ENCODE peak calls at places on chromosomes 1 and 21, in five cellular contexts. H is PC-9, D is hepatocyte, C is pancreas, B is MM.1S. L is an unnamed sample.

GRCh38 chr1:8373547-8374270 is 55.8 kb downstream of the SLC45A1 start:
- DNase-seq in H (no peak), D (peak; percentile 70), C (peak; percentile 65), B (no peak), L (peak; percentile 58)

GRCh38 chr1:203185585-203185984 is 919 bp downstream of the CHI3L1 start:
- DNase-seq in H (no peak), D (no peak), C (no peak), B (no peak), L (no peak)

GRCh38 chr1:24406783-24407182 is 6.8 kb downstream of the STPG1 start:
- DNase-seq in H (no peak), D (no peak), C (no peak), B (no peak), L (no peak)

GRCh38 chr21:32212116-32212515 is 66.7 kb downstream of the MIS18A start:
- DNase-seq in H (no peak), D (no peak), C (no peak), B (no peak), L (no peak)

GRCh38 chr1:183806650-183807049 is 1.7 kb downstream of the RGL1 start:
- DNase-seq in H (no peak), D (no peak), C (no peak), B (peak; percentile 24), L (no peak)

GRCh38 chr1:41045740-41046139 is 24.2 kb upstream of the SLFNL1 start:
- DNase-seq in H (peak; percentile 57), D (no peak), C (peak; percentile 27), B (no peak), L (peak; percentile 70)

GRCh38 chr1:234518876-234519275 is 39.9 kb upstream of the TARBP1 start:
- DNase-seq in H (no peak), D (no peak), C (no peak), B (no peak), L (no peak)

GRCh38 chr1:114025609-114026401 is 46.5 kb downstream of the OLFML3 start:
- DNase-seq in H (no peak), D (no peak), C (no peak), B (no peak), L (no peak)

GRCh38 chr1:54952950-54953718 is 27.3 kb upstream of the TMEM61 start:
- DNase-seq in H (peak; percentile 53), D (no peak), C (no peak), B (no peak), L (no peak)

GRCh38 chr1:113493533-113493932 is 103.2 kb downstream of the MAGI3 start:
- DNase-seq in H (no peak), D (no peak), C (no peak), B (no peak), L (no peak)

GRCh38 chr1:191343816-191344215 is 814.4 kb upstream of the RGS18 start:
- DNase-seq in H (no peak), D (no peak), C (no peak), B (no peak), L (no peak)

GRCh38 chr1:6783956-6784559 is 1.2 kb upstream of the CAMTA1 start:
- DNase-seq in H (no peak), D (no peak), C (no peak), B (peak; percentile 17), L (no peak)

GRCh38 chr1:223756806-223757700 is 44.7 kb downstream of the CAPN2 start:
- DNase-seq in H (no peak), D (no peak), C (no peak), B (no peak), L (no peak)

GRCh38 chr1:168535536-168535935 is 8.3 kb downstream of the XCL2 start:
- DNase-seq in H (no peak), D (no peak), C (no peak), B (peak; percentile 91), L (no peak)

GRCh38 chr1:168136709-168137514 is at the start of gene GPR161:
- DNase-seq in H (peak; percentile 43), D (peak; percentile 73), C (peak; percentile 69), B (peak; percentile 32), L (peak; percentile 38)

GRCh38 chr1:93598396-93598795 is 83.2 kb downstream of the BCAR3 start:
- DNase-seq in H (no peak), D (no peak), C (no peak), B (no peak), L (no peak)

GRCh38 chr1:201648066-201648910 is 109.4 kb downstream of the NAV1 start:
- DNase-seq in H (peak; percentile 52), D (peak; percentile 77), C (peak; percentile 34), B (no peak), L (no peak)

GRCh38 chr1:228372183-228373003 is 34.2 kb downstream of the TRIM11 start:
- DNase-seq in H (peak; percentile 40), D (peak; percentile 60), C (peak; percentile 45), B (no peak), L (no peak)

GRCh38 chr21:45816794-45817193 is 164.8 kb upstream of the COL6A1 start:
- DNase-seq in H (no peak), D (no peak), C (no peak), B (no peak), L (no peak)

GRCh38 chr1:191624044-191624443 is 534.2 kb upstream of the RGS18 start:
- DNase-seq in H (no peak), D (no peak), C (no peak), B (no peak), L (no peak)

GRCh38 chr1:37703061-37703460 is 10.7 kb downstream of the CDCA8 start:
- DNase-seq in H (no peak), D (no peak), C (no peak), B (no peak), L (no peak)

GRCh38 chr1:52337439-52337838 is 28.6 kb downstream of the CC2D1B start:
- DNase-seq in H (no peak), D (no peak), C (no peak), B (no peak), L (no peak)

GRCh38 chr1:167775178-167775577 is 53.4 kb downstream of the MPZL1 start:
- DNase-seq in H (no peak), D (no peak), C (no peak), B (no peak), L (no peak)

GRCh38 chr1:173715538-173715844 is 710 bp downstream of the KLHL20 start:
- DNase-seq in H (no peak), D (no peak), C (no peak), B (no peak), L (no peak)

GRCh38 chr21:34511787-34512451 is at the start of gene KCNE1:
- DNase-seq in H (no peak), D (no peak), C (no peak), B (no peak), L (peak; percentile 66)

GRCh38 chr1:151058682-151059341 is 610 bp downstream of the CDC42SE1 start:
- DNase-seq in H (peak; percentile 88), D (peak; percentile 72), C (peak; percentile 64), B (no peak), L (peak; percentile 75)

GRCh38 chr1:11569551-11569950 is 84.7 kb downstream of the FBXO2 start:
- DNase-seq in H (no peak), D (no peak), C (no peak), B (no peak), L (no peak)
- H3K27ac ChIP-seq in H (no peak overlapping the region), D (no peak overlapping the region), C (no peak overlapping the region), B (peak overlapping the region; percentile 85), L (no peak overlapping the region)

GRCh38 chr1:22949807-22950462 is 22.7 kb downstream of the LACTBL1 start:
- DNase-seq in H (no peak), D (peak; percentile 47), C (no peak), B (no peak), L (no peak)
- H3K27ac ChIP-seq in H (no peak overlapping the region), D (no peak overlapping the region), C (no peak overlapping the region), B (no peak overlapping the region), L (no peak overlapping the region)

GRCh38 chr21:38820471-38821239 is 14.9 kb downstream of the ETS2 start:
- DNase-seq in H (no peak), D (no peak), C (no peak), B (no peak), L (peak; percentile 72)
- H3K27ac ChIP-seq in H (peak overlapping the region; percentile 91), D (peak overlapping the region; percentile 71), C (no peak overlapping the region), B (no peak overlapping the region), L (peak overlapping the region; percentile 91)

GRCh38 chr1:10823000-10823401 is 26.6 kb upstream of the CASZ1 start:
- DNase-seq in H (no peak), D (no peak), C (no peak), B (no peak), L (no peak)
- H3K27ac ChIP-seq in H (no peak overlapping the region), D (no peak overlapping the region), C (no peak overlapping the region), B (no peak overlapping the region), L (no peak overlapping the region)

GRCh38 chr1:197284972-197285371 is 16.9 kb downstream of the CRB1 start:
- DNase-seq in H (no peak), D (no peak), C (no peak), B (no peak), L (no peak)

GRCh38 chr1:197285526-197286217 is 17.6 kb downstream of the CRB1 start:
- DNase-seq in H (no peak), D (peak; percentile 42), C (peak; percentile 49), B (no peak), L (no peak)

GRCh38 chr1:197286634-197287033 is 18.6 kb downstream of the CRB1 start:
- DNase-seq in H (no peak), D (no peak), C (no peak), B (no peak), L (no peak)

GRCh38 chr1:197284325-197284724 is 16.3 kb downstream of the CRB1 start:
- DNase-seq in H (no peak), D (no peak), C (no peak), B (no peak), L (no peak)
- H3K27ac ChIP-seq in H (no peak overlapping the region), D (no peak overlapping the region), C (no peak overlapping the region), B (no peak overlapping the region), L (no peak overlapping the region)

GRCh38 chr1:244341455-244342450 is 110.0 kb downstream of the ADSS2 start:
- DNase-seq in H (peak; percentile 64), D (peak; percentile 75), C (no peak), B (no peak), L (peak; percentile 31)

GRCh38 chr1:244339776-244340175 is 111.9 kb downstream of the ADSS2 start:
- DNase-seq in H (no peak), D (no peak), C (no peak), B (no peak), L (no peak)

GRCh38 chr1:244337839-244338238 is 113.9 kb downstream of the ADSS2 start:
- DNase-seq in H (no peak), D (no peak), C (no peak), B (no peak), L (no peak)

GRCh38 chr1:244338996-244339692 is 112.6 kb downstream of the ADSS2 start:
- DNase-seq in H (no peak), D (no peak), C (no peak), B (no peak), L (no peak)

GRCh38 chr1:244340396-244340795 is 111.3 kb downstream of the ADSS2 start:
- DNase-seq in H (no peak), D (no peak), C (no peak), B (no peak), L (no peak)
- H3K27ac ChIP-seq in H (no peak overlapping the region), D (no peak overlapping the region), C (no peak overlapping the region), B (no peak overlapping the region), L (no peak overlapping the region)

GRCh38 chr1:213997031-213997771 is 9.4 kb downstream of the PROX1 start:
- DNase-seq in H (no peak), D (no peak), C (no peak), B (peak; percentile 77), L (no peak)
- H3K27ac ChIP-seq in H (no peak overlapping the region), D (no peak overlapping the region), C (no peak overlapping the region), B (peak overlapping the region; percentile 63), L (no peak overlapping the region)